ENCODE peak calls at places on chromosome 1, in nine cellular contexts. P, C, A, M, R, H, T, V and I are unnamed samples.

GRCh38 chr1:962381-963350 is 2.3 kb downstream of the KLHL17 start:
- DNase-seq in A (no peak), H (no peak), V (no peak), T (no peak), C (no peak), R (no peak), P (no peak), M (no peak), I (no peak)

GRCh38 chr1:44049839-44050238 is 18.6 kb upstream of the SLC6A9 start:
- DNase-seq in V (no peak), T (no peak), H (peak), M (no peak), C (peak), R (no peak), P (no peak), A (no peak), I (no peak)

GRCh38 chr1:40774266-40774998 is 9.2 kb upstream of the KCNQ4 start:
- DNase-seq in C (no peak), T (peak), V (peak), A (no peak), M (peak), R (no peak), P (peak), H (peak), I (peak)

GRCh38 chr1:245751111-245751510 is 596.3 kb downstream of the KIF26B start:
- DNase-seq in H (peak), M (no peak), P (no peak), C (peak), T (no peak), R (no peak), A (no peak), V (no peak), I (no peak)

GRCh38 chr1:160781129-160781808 is 14.7 kb upstream of the LY9 start:
- DNase-seq in H (no peak), C (no peak), R (no peak), P (no peak), V (no peak), T (no peak), M (no peak), A (no peak), I (no peak)

GRCh38 chr1:33163621-33164071 is 18.2 kb downstream of the TRIM62 start:
- DNase-seq in P (no peak), T (no peak), A (peak), R (no peak), M (no peak), H (peak), C (no peak), V (no peak), I (no peak)

GRCh38 chr1:43796111-43796581 is 88.8 kb downstream of the ST3GAL3 start:
- DNase-seq in H (peak), M (no peak), V (no peak), P (no peak), R (no peak), A (no peak), T (no peak), C (peak), I (no peak)

GRCh38 chr1:220511785-220512184 is 16.2 kb upstream of the MARK1 start:
- DNase-seq in V (peak), H (no peak), C (no peak), P (no peak), M (no peak), T (peak), R (peak), A (no peak), I (no peak)

GRCh38 chr1:215497516-215497915 is 69.6 kb upstream of the KCTD3 start:
- DNase-seq in P (no peak), H (no peak), M (peak), A (no peak), R (no peak), C (no peak), V (no peak), T (no peak), I (no peak)

GRCh38 chr1:229943988-229944743 is 122.9 kb upstream of the GALNT2 start:
- DNase-seq in H (no peak), R (no peak), A (no peak), M (no peak), C (no peak), P (no peak), T (no peak), V (no peak), I (no peak)
- TF ChIP-seq CTCF in H (no peak), R (no peak), A (no peak), M (no peak), C (no peak), P (no peak), T (no peak), V (no peak), I (no peak)

DNA sequence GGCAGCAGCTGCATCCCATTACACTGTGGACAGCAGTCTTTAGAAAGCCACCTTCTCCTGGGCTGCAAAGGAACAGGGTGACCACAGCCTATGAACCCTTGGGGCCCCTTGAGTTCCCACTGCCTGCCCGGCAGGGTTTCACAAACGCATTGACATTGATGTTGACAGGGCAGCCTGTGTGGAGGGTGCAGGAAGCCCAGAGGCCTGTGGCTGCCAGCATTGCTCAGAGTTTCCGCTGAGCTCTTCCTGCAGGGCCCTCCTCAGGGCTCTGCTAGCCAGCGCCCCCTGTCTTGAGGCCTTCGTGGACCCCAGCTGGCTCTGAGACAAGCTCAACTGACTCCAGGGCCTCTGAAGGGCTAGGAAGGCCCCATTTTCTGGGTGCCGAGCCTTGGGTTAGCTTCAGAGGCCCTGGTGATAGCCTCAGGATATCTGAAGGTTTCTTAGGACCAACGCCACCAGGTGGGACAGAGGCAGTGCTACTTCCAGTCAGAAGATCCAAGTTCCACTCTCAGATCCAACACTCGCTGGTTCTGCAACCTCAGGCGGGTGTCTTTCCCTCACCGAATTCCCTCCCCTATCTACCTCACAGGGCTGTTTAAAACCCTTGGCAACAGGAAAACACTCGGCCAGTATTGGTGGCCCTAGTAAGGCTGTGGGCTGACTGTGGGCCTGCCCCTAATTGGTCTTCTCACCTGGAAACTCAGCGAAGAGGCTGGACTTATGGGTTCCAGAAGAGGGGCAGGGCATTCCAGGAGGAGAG is 27.2 kb upstream of the EPS8L3 start:
- DNase-seq in R (peak), H (no peak), M (peak), T (peak), V (peak), A (peak), P (peak), C (no peak), I (peak)
- TF ChIP-seq CTCF in R (peak), H (peak), M (peak), T (peak), V (no peak), A (peak), P (peak), C (peak), I (peak)

GRCh38 chr1:234969630-234970370 is 158.8 kb downstream of the TOMM20 start:
- DNase-seq in H (peak), T (no peak), C (no peak), R (peak), M (no peak), P (peak), A (peak), V (no peak), I (no peak)
- TF ChIP-seq CTCF in H (no peak), T (no peak), C (no peak), R (no peak), M (no peak), P (no peak), A (no peak), V (no peak), I (no peak)

GRCh38 chr1:174297351-174297750 is 138.0 kb downstream of the RABGAP1L start:
- DNase-seq in C (no peak), M (no peak), T (no peak), V (no peak), A (no peak), P (no peak), H (no peak), R (no peak), I (no peak)

GRCh38 chr1:174296309-174296708 is 137.0 kb downstream of the RABGAP1L start:
- DNase-seq in V (no peak), T (no peak), H (no peak), M (no peak), A (no peak), R (no peak), C (no peak), P (no peak), I (no peak)

DNA sequence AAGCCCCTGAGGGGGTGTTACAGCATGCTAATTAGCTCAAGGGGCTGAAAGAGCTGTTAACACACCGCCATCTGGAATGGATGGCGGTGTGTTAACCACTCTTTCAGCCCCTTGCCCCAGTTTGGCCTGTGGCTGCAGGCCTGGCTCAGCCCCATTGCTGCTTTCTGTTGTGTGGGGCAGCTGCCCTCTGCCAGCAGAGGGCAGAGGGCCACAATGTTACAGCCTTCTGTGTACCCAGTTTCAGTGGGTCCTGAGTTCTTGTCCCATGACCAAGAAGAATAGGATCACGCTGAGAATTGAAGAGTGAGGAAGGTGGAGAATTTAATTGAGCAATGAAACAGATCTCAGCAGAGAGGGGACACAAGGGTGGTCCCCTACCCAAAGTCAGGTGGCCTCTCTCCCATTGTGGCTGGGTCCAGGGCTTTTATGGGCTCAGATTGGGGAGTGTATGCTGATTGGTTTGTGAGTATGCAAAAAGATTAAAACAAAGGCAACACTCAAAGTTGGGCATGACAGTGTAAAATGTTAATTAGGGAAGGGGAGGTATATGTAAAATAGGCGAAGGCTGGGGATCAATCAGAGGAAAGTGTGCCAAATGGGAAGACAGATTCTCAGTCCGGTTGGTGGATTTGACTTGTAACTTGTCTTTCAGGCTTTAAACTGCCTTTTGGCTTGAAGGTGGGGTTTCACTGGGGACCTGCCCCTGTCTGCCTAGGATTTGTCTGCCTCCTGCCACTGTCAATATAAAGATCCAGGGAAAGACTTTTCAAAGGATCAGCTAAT is 142.2 kb downstream of the RABGAP1L start:
- DNase-seq in T (no peak), V (no peak), R (no peak), M (no peak), C (no peak), A (no peak), H (no peak), P (no peak), I (no peak)
- TF ChIP-seq CTCF in T (peak), V (no peak), R (no peak), M (no peak), C (no peak), A (no peak), H (no peak), P (no peak), I (no peak)